ENCODE peak calls at places on chromosomes 11 and 22, in five cellular contexts. P, W, H, L and Z are unnamed samples.

GRCh38 chr11:117809236-117810055 is 12.4 kb upstream of the DSCAML1 start:
- DNase-seq in H (peak; percentile 76), L (peak; percentile 75), W (peak; percentile 78), P (no peak), Z (peak; percentile 73)

GRCh38 chr22:42075277-42075676 is 1.2 kb downstream of the PHETA2 start:
- DNase-seq in H (no peak), L (no peak), P (no peak), W (no peak), Z (no peak)

GRCh38 chr11:8219257-8220021 is 44.2 kb downstream of the LMO1 start:
- DNase-seq in W (peak; percentile 73), H (peak; percentile 58), L (no peak), P (peak; percentile 8), Z (peak; percentile 71)

GRCh38 chr11:74144592-74144991 is 26.2 kb downstream of the C2CD3 start:
- DNase-seq in W (no peak), P (no peak), L (no peak), H (no peak), Z (no peak)

GRCh38 chr22:25202290-25202921 is 2.7 kb downstream of the CRYBB3 start:
- DNase-seq in W (peak; percentile 80), H (peak; percentile 79), L (peak; percentile 27), P (peak; percentile 7), Z (peak; percentile 88)

GRCh38 chr22:24474221-24474620 is 20.9 kb upstream of the UPB1 start:
- DNase-seq in H (no peak), W (no peak), L (no peak), P (peak; percentile 23), Z (no peak)

GRCh38 chr11:126917531-126918204 is 82.9 kb downstream of the KIRREL3 start:
- DNase-seq in L (no peak), H (no peak), W (no peak), P (peak; percentile 94), Z (no peak)

GRCh38 chr11:124869856-124870387 is 4.7 kb downstream of the ROBO3 start:
- DNase-seq in L (no peak), H (no peak), P (no peak), W (no peak), Z (no peak)

GRCh38 chr22:45226681-45227186 is 14.0 kb downstream of the KIAA0930 start:
- DNase-seq in H (no peak), W (no peak), L (no peak), P (no peak), Z (no peak)

GRCh38 chr11:114162719-114163123 is 103.2 kb downstream of the ZBTB16 start:
- DNase-seq in P (peak; percentile 94), L (peak; percentile 93), H (peak; percentile 27), W (no peak), Z (no peak)

GRCh38 chr11:128686045-128686741 is 7.7 kb upstream of the FLI1 start:
- DNase-seq in H (peak; percentile 14), W (no peak), L (no peak), P (no peak), Z (no peak)

GRCh38 chr11:96088914-96089313 is 165.0 kb upstream of the MTMR2 start:
- DNase-seq in P (no peak), H (no peak), W (no peak), L (no peak), Z (no peak)

GRCh38 chr22:23397618-23398567 is 182.2 kb downstream of the IGLL1 start:
- DNase-seq in H (no peak), W (no peak), P (no peak), L (no peak), Z (no peak)

GRCh38 chr22:24063986-24064385 is 52.9 kb downstream of the CABIN1 start:
- DNase-seq in L (no peak), H (no peak), W (no peak), P (no peak), Z (no peak)

GRCh38 chr11:69797737-69798528 is 21.3 kb downstream of the FGF3 start:
- DNase-seq in W (no peak), P (no peak), L (no peak), H (no peak), Z (no peak)

GRCh38 chr11:61061081-61061826 is 41.0 kb upstream of the CD5 start:
- DNase-seq in W (no peak), H (no peak), L (no peak), P (no peak), Z (no peak)

GRCh38 chr11:65181569-65182257 is at the start of gene CAPN1:
- DNase-seq in L (peak; percentile 86), H (peak; percentile 55), P (peak; percentile 75), W (peak; percentile 41), Z (peak; percentile 55)

GRCh38 chr11:2867722-2868548 is 17.6 kb downstream of the CDKN1C start:
- DNase-seq in W (no peak), P (no peak), L (no peak), H (no peak), Z (no peak)

GRCh38 chr22:20061481-20061861 is 18.6 kb upstream of the DGCR8 start:
- DNase-seq in L (no peak), W (no peak), P (no peak), H (no peak), Z (no peak)

GRCh38 chr11:106789406-106789805 is 228.9 kb downstream of the GUCY1A2 start:
- DNase-seq in W (no peak), P (no peak), H (no peak), L (no peak), Z (no peak)

GRCh38 chr22:22776121-22776520 is 111.5 kb upstream of the IGLL5 start:
- DNase-seq in W (no peak), L (no peak), H (no peak), P (no peak), Z (no peak)

GRCh38 chr11:29005401-29005980 is 897.3 kb downstream of the METTL15 start:
- DNase-seq in H (no peak), P (no peak), L (no peak), W (no peak), Z (no peak)
- TF ChIP-seq CTCF in H (no peak), P (no peak), L (no peak), W (no peak), Z (no peak)

DNA sequence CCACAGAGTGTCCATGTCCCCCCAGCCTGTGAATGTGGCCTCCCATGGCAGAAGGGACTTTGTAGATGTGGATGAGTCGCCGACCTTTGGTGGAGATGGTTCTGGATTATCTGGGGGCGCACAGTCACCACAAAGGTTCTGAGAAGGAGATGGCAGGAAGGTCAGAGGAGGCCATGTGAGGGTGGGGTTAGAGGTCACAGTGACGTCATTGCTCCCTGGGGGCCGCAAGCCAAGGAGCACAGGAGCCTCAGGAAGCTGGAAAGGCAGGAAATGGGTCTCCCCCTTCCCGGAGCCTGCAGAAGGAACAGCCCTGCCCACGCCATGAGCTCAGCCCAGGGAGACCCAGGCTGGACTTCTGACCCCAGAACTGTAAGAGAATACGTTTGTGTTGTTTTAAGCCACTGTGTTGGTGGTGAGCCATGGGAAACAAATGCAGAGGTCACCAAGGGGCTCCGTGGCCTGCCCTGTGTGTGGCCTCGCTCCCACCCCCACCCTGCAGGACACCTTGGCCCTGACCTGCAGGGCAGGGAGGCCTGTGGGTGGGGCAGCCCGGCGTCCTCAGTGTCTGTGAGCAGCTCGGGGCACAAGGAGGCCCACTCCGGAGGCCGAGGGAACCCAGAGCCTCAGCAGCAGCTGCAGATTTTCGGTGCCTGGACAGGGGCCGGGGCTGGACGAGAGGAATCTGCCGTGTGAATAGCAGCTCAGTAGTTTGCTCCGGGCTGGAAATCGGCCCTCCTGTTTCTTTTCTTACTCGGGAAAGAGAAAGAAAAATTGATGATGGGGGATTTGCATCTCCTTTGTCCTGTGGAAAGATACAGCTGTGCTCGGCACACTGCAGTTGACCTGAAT is 32.1 kb downstream of the GRAMD4 start:
- DNase-seq in L (no peak), H (peak; percentile 64), W (no peak), P (no peak), Z (no peak)
- TF ChIP-seq CTCF in L (no peak), H (no peak), W (no peak), P (no peak), Z (no peak)

DNA sequence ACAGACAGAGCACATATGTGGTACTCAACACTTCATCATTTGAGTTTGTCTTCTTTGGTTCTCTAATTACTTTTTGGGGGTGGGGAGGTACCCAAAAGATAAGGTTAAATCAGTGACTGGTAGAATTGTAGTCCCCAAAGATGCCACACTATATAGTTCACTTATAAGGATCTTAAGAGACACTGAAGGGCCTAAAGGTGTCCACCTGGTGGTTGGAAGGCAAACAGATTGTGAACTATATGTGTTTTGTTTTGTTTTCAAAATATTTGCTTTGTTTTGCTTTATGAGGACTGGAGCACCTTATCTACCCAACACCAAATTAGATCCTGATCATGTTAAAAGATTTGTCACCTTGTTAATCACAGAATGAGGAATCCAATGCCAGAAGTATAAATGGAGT is 136.1 kb downstream of the DCDC1 start:
- DNase-seq in W (no peak), P (no peak), H (no peak), L (no peak), Z (no peak)
- TF ChIP-seq CTCF in W (peak; percentile 59), P (no peak), H (peak; percentile 22), L (no peak), Z (peak; percentile 42)

DNA sequence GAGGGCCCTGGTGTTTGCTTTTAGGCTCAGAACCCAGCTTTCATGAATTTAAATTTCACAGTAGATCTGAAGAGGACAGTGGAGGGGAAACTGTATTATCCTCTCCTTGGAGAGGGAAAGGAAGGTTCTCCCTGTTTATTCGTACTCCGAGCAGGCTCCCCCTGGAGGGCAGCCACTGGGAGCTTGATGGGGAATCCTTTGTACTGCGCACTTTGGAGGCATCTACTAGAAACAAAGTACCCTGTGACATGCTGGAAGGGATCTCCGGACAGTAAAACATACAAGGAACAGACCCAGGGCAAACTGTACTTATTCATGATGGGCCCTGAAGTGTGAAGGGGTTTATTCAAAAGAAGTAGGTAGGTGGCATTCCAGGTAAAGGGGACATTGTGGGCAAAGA is 27.2 kb downstream of the NAV2 start:
- DNase-seq in W (peak; percentile 40), H (peak; percentile 26), L (no peak), P (no peak), Z (no peak)
- TF ChIP-seq CTCF in W (peak; percentile 24), H (peak; percentile 31), L (peak; percentile 35), P (peak; percentile 35), Z (peak; percentile 7)

GRCh38 chr11:130980463-130980862 is 64.2 kb upstream of the SNX19 start:
- DNase-seq in P (no peak), H (no peak), W (no peak), L (no peak), Z (no peak)
- TF ChIP-seq CTCF in P (no peak), H (no peak), W (no peak), L (no peak), Z (no peak)

DNA sequence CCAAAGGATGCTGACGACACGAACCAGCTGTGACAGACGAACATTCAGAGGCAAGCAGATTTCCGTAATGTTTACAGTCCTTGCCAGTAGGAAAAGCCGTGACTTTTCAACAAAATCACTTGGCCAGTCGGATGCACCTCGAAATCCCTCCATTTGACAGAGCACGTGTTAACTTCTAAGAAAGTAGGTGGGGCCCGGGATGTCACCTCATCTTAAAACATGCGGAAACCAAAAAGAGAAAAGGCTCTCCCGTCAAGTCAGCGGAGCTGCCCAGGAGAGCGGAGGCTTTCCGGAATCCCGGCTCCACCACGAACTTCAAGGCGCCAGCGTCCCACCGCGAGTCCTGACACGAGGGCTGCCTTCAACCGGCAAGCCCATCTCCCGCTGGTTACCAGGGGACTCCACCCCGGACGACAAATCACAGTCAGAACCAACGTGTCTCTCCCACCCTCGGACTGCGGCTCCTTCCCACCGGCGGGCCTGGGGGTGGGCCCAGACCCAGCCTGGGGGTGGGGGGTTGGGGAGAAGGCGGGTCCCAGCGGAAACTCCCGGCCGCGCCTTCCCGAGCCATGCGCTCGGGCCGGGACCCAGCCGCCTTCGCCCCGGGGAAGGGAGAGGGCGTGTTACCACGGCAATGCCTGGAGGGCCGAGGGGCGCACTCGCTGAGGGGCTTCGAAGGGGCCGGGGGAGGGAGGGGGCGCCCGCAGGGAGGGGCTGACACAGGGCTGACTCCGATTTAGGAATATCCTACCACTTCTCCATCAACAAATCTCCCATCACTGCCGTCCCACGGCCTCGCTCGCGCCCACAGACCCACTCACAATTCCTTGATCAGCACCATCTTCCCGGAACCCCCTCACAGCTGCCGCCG is 470 bp downstream of the PITPNB start:
- DNase-seq in L (peak; percentile 55), W (peak; percentile 58), H (peak; percentile 70), P (no peak), Z (no peak)
- TF ChIP-seq CTCF in L (no peak), W (no peak), H (no peak), P (no peak), Z (no peak)